ENCODE peak calls at places on chromosomes 2 and 18, in seven cellular contexts. S is GM23248, O is osteoblast, W is body of pancreas, I is MM.1S, F is astrocyte, H is stomach. K is an unnamed sample.

GRCh38 chr2:96864343-96865091 is 5.4 kb downstream of the SEMA4C start:
- DNase-seq in H (peak; percentile 85), S (no peak), W (no peak), O (peak; percentile 61), I (no peak), F (no peak), K (no peak)

GRCh38 chr2:6986251-6986893 is 69.2 kb downstream of the RNF144A start:
- DNase-seq in O (no peak), H (no peak), S (no peak), W (peak; percentile 81), F (no peak), I (no peak), K (peak; percentile 6)

GRCh38 chr2:150494234-150494913 is 6.9 kb upstream of the RND3 start:
- DNase-seq in H (no peak), W (no peak), S (no peak), I (no peak), F (no peak), O (no peak), K (no peak)

GRCh38 chr18:11497585-11497984 is 111.8 kb upstream of the SLC35G4 start:
- DNase-seq in F (no peak), W (no peak), O (no peak), S (peak; percentile 77), I (no peak), H (no peak), K (no peak)

GRCh38 chr2:45691152-45691551 is 39.7 kb downstream of the PRKCE start:
- DNase-seq in F (no peak), S (no peak), W (no peak), O (no peak), I (peak; percentile 21), H (no peak), K (no peak)

GRCh38 chr2:3108710-3109702 is 268.6 kb downstream of the EIPR1 start:
- DNase-seq in W (no peak), H (no peak), F (no peak), O (no peak), I (no peak), S (no peak), K (no peak)

GRCh38 chr2:189515264-189515663 is 65.3 kb downstream of the SLC40A1 start:
- DNase-seq in H (no peak), W (no peak), F (no peak), S (peak; percentile 17), I (no peak), O (no peak), K (no peak)

GRCh38 chr18:48974304-48975220 is 23.8 kb upstream of the SMAD7 start:
- DNase-seq in F (no peak), S (peak; percentile 30), O (no peak), W (no peak), H (no peak), I (no peak), K (no peak)

GRCh38 chr2:241565413-241565812 is 6.9 kb downstream of the BOK start:
- DNase-seq in W (no peak), F (no peak), O (peak; percentile 78), S (no peak), I (no peak), H (no peak), K (peak; percentile 7)

GRCh38 chr2:75570948-75571729 is 10.4 kb upstream of the EVA1A start:
- DNase-seq in O (peak; percentile 74), I (no peak), H (no peak), S (peak; percentile 54), F (peak; percentile 78), W (peak; percentile 90), K (no peak)

GRCh38 chr18:43627833-43628370 is 350.6 kb upstream of the SYT4 start:
- DNase-seq in H (no peak), I (no peak), W (no peak), F (no peak), O (no peak), S (no peak), K (no peak)

GRCh38 chr2:67702937-67703336 is 305.8 kb downstream of the ETAA1 start:
- DNase-seq in F (no peak), I (no peak), H (no peak), O (no peak), S (no peak), W (no peak), K (no peak)

GRCh38 chr2:60540054-60540453 is 13.4 kb downstream of the BCL11A start:
- DNase-seq in O (no peak), W (no peak), S (no peak), F (no peak), H (no peak), I (no peak), K (no peak)

GRCh38 chr2:6864938-6865345 is 765 bp downstream of the CMPK2 start:
- DNase-seq in W (peak; percentile 43), I (no peak), F (no peak), S (no peak), H (peak; percentile 30), O (no peak), K (no peak)

GRCh38 chr2:236541008-236541562 is 28.5 kb upstream of the ACKR3 start:
- DNase-seq in F (peak; percentile 83), O (no peak), I (no peak), W (no peak), S (peak; percentile 50), H (no peak), K (no peak)

GRCh38 chr2:127893033-127893432 is 7.3 kb upstream of the AMMECR1L start:
- DNase-seq in H (no peak), W (no peak), O (no peak), F (no peak), I (no peak), S (no peak), K (no peak)

GRCh38 chr18:44786697-44787096 is 106.0 kb downstream of the SETBP1 start:
- DNase-seq in O (no peak), H (no peak), S (no peak), I (peak; percentile 88), W (no peak), F (no peak), K (no peak)

GRCh38 chr18:44790860-44791259 is 110.2 kb downstream of the SETBP1 start:
- DNase-seq in H (no peak), O (no peak), I (no peak), W (no peak), F (no peak), S (no peak), K (no peak)

GRCh38 chr18:44786257-44786656 is 105.6 kb downstream of the SETBP1 start:
- DNase-seq in H (no peak), F (no peak), I (no peak), S (no peak), O (no peak), W (no peak), K (no peak)

GRCh38 chr18:44789704-44790103 is 109.0 kb downstream of the SETBP1 start:
- DNase-seq in O (no peak), F (peak; percentile 50), I (no peak), H (no peak), W (no peak), S (peak; percentile 56), K (peak; percentile 67)

GRCh38 chr18:44788334-44788733 is 107.6 kb downstream of the SETBP1 start:
- DNase-seq in W (no peak), F (no peak), I (no peak), O (no peak), S (no peak), H (no peak), K (no peak)
- H3K4me3 ChIP-seq in W (no peak overlapping the region), F (no peak overlapping the region), I (no peak overlapping the region), O (no peak overlapping the region), S (no peak overlapping the region), H (no peak overlapping the region), K (no peak overlapping the region)

GRCh38 chr2:108615480-108616090 is 81.3 kb downstream of the LIMS1 start:
- DNase-seq in H (no peak), F (no peak), I (peak; percentile 41), O (no peak), W (no peak), S (no peak), K (no peak)
- H3K4me1 ChIP-seq in H (peaks cover 92% of the 10 kb centered on the region), F (peaks cover 19% of the 10 kb centered on the region), I (peaks cover 57% of the 10 kb centered on the region), O (peaks cover 12% of the 10 kb centered on the region), W (peaks cover 39% of the 10 kb centered on the region), S (peaks cover 14% of the 10 kb centered on the region), K (peaks cover 8% of the 10 kb centered on the region)

GRCh38 chr2:11359865-11360264 is 15.4 kb upstream of the ROCK2 start:
- DNase-seq in W (no peak), O (no peak), H (no peak), I (no peak), S (no peak), F (no peak), K (no peak)

GRCh38 chr2:11355194-11356053 is 11.0 kb upstream of the ROCK2 start:
- DNase-seq in H (no peak), O (no peak), W (no peak), I (no peak), F (no peak), S (no peak), K (no peak)

GRCh38 chr2:11354363-11355154 is 10.1 kb upstream of the ROCK2 start:
- DNase-seq in S (no peak), H (no peak), O (no peak), W (no peak), F (no peak), I (no peak), K (no peak)

GRCh38 chr2:11356760-11357159 is 12.3 kb upstream of the ROCK2 start:
- DNase-seq in S (no peak), F (no peak), W (no peak), O (no peak), H (no peak), I (no peak), K (no peak)

DNA sequence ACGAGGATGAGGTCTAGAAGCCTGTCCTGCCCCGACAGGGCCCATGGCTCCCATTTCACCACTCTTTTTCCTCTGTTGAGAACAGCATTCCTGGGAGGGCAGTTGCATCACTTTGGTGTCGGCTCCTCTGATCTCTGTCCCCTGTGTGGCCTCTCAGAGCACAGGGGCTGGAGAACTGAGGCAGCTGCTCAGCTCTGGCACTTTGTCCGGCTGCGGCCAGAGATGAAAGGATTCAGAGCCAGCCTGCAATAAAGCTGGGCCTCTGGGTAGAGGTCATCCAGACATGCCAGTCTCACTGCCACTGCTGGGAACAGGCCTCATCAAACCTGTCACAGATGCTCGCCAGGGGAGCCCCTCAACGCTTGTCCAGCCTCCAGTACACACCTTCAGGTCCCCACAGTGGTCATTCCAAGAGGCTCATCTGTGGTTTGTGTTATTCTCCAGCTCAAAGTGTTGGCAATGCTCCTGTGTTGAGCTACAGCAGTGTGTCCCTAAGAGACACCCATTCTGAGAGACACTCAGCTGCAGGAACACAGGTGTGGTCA is 13.1 kb upstream of the ROCK2 start:
- DNase-seq in F (no peak), H (no peak), I (no peak), S (no peak), O (no peak), W (no peak), K (no peak)
- H3K4me3 ChIP-seq in F (no peak overlapping the region), H (no peak overlapping the region), I (no peak overlapping the region), S (no peak overlapping the region), O (no peak overlapping the region), W (no peak overlapping the region), K (no peak overlapping the region)

GRCh38 chr2:229909090-229909489 is 12.7 kb downstream of the TRIP12 start:
- DNase-seq in I (no peak), W (no peak), H (no peak), S (peak; percentile 11), O (no peak), F (no peak), K (no peak)

GRCh38 chr2:229905601-229906000 is 16.2 kb downstream of the TRIP12 start:
- DNase-seq in F (no peak), S (no peak), H (no peak), I (no peak), O (peak; percentile 78), W (no peak), K (peak; percentile 63)

GRCh38 chr2:229910147-229910831 is 11.5 kb downstream of the TRIP12 start:
- DNase-seq in F (no peak), I (no peak), W (no peak), O (no peak), H (no peak), S (no peak), K (no peak)

GRCh38 chr2:229914182-229914581 is 7.6 kb downstream of the TRIP12 start:
- DNase-seq in H (no peak), F (no peak), O (no peak), W (no peak), I (no peak), S (peak; percentile 30), K (no peak)

GRCh38 chr2:229910832-229911412 is 10.9 kb downstream of the TRIP12 start:
- DNase-seq in I (peak; percentile 35), H (no peak), S (peak; percentile 22), W (no peak), F (no peak), O (no peak), K (peak; percentile 61)
- H3K4me1 ChIP-seq in I (no peaks in the 10 kb centered on the region), H (peaks cover 74% of the 10 kb centered on the region), S (peaks cover 34% of the 10 kb centered on the region), W (peaks cover 24% of the 10 kb centered on the region), F (no peaks in the 10 kb centered on the region), O (no peaks in the 10 kb centered on the region), K (peaks cover 34% of the 10 kb centered on the region)

K was measured in HAP-1.